ENCODE peak calls at places on chromosomes 1 and 21, in six cellular contexts. P is pancreas, K is thoracic aorta, M is LNCaP clone FGC, N is HFF-Myc, I is nephron progenitor cell. Z is an unnamed sample.

GRCh38 chr1:56285554-56286402 is 293.6 kb downstream of the PLPP3 start:
- DNase-seq in I (no peak), K (no peak), N (no peak), M (no peak), P (no peak), Z (no peak)

GRCh38 chr1:15797614-15798390 is 9.6 kb downstream of the UQCRHL start:
- DNase-seq in P (no peak), N (no peak), K (no peak), I (no peak), M (no peak), Z (no peak)

GRCh38 chr1:28437260-28437923 is 67.9 kb downstream of the PHACTR4 start:
- DNase-seq in M (no peak), I (no peak), N (peak), P (peak), K (peak), Z (peak)

GRCh38 chr21:16634522-16634914 is 878.3 kb upstream of the CXADR start:
- DNase-seq in P (no peak), K (no peak), I (no peak), M (no peak), N (no peak), Z (no peak)

GRCh38 chr21:44885615-44886014 is 12.1 kb upstream of the PTTG1IP start:
- DNase-seq in M (no peak), I (no peak), K (no peak), N (no peak), P (no peak), Z (no peak)

GRCh38 chr1:59290173-59290954 is 6.5 kb upstream of the FGGY start:
- DNase-seq in N (no peak), M (peak), K (no peak), I (no peak), P (peak), Z (peak)

GRCh38 chr1:22117851-22118250 is 25.0 kb downstream of the WNT4 start:
- DNase-seq in K (no peak), M (no peak), N (no peak), P (no peak), I (no peak), Z (no peak)

GRCh38 chr1:230140221-230141001 is 73.4 kb downstream of the GALNT2 start:
- DNase-seq in M (no peak), N (no peak), K (no peak), P (no peak), I (peak), Z (peak)

GRCh38 chr1:202107801-202108731 is 14.7 kb upstream of the GPR37L1 start:
- DNase-seq in M (no peak), I (no peak), N (no peak), P (peak), K (no peak), Z (no peak)

GRCh38 chr1:145942405-145942804 is 15.1 kb upstream of the RBM8A start:
- DNase-seq in K (no peak), N (no peak), M (no peak), I (no peak), P (no peak), Z (no peak)

GRCh38 chr1:232982238-232982944 is 32.0 kb downstream of the NTPCR start:
- DNase-seq in N (no peak), P (no peak), M (peak), I (no peak), K (no peak), Z (peak)

GRCh38 chr1:51253691-51254090 is 17.6 kb downstream of the RNF11 start:
- DNase-seq in I (no peak), N (no peak), M (no peak), P (no peak), K (no peak), Z (no peak)

GRCh38 chr1:65083263-65083896 is 64.6 kb upstream of the AK4 start:
- DNase-seq in P (no peak), K (no peak), M (no peak), I (no peak), N (no peak), Z (no peak)

GRCh38 chr1:203084588-203085527 is 954 bp downstream of the MYOG start:
- DNase-seq in N (no peak), I (no peak), P (peak), M (no peak), K (no peak), Z (no peak)

GRCh38 chr1:229882621-229883020 is 184.4 kb upstream of the GALNT2 start:
- DNase-seq in M (no peak), N (no peak), I (no peak), K (no peak), P (no peak), Z (no peak)

GRCh38 chr1:214259353-214259982 is 21.5 kb upstream of the SMYD2 start:
- DNase-seq in N (no peak), I (no peak), P (no peak), M (no peak), K (no peak), Z (peak)

GRCh38 chr1:226082959-226083302 is 20.4 kb downstream of the H3-3A start:
- DNase-seq in I (peak), P (no peak), M (no peak), K (no peak), N (no peak), Z (peak)

GRCh38 chr1:66282885-66283284 is 251.1 kb upstream of the SGIP1 start:
- DNase-seq in P (no peak), N (no peak), M (peak), I (no peak), K (no peak), Z (peak)

GRCh38 chr1:10724511-10724910 is 71.9 kb downstream of the CASZ1 start:
- DNase-seq in I (no peak), P (no peak), N (no peak), K (no peak), M (no peak), Z (no peak)

GRCh38 chr1:84122780-84123382 is 21.2 kb upstream of the PRKACB start:
- DNase-seq in K (peak), N (peak), I (peak), P (peak), M (no peak), Z (peak)

GRCh38 chr1:40270152-40270834 is 12.3 kb downstream of the ZMPSTE24 start:
- DNase-seq in N (no peak), I (no peak), M (no peak), K (no peak), P (no peak), Z (peak)

GRCh38 chr1:93629101-93630059 is 52.3 kb downstream of the BCAR3 start:
- DNase-seq in P (peak), I (peak), K (no peak), N (peak), M (no peak), Z (peak)

GRCh38 chr1:185317886-185318310 is 855 bp upstream of the IVNS1ABP start:
- DNase-seq in P (peak), K (no peak), I (no peak), M (no peak), N (no peak), Z (peak)

GRCh38 chr1:45584351-45585109 is 689 bp downstream of the NASP start:
- DNase-seq in P (peak), K (peak), M (no peak), N (peak), I (peak), Z (peak)
- TF ChIP-seq CTCF in P (no peak), K (no peak), M (no peak), N (peak), I (no peak), Z (no peak)

GRCh38 chr21:39667353-39667891 is 54.7 kb downstream of the B3GALT5 start:
- DNase-seq in P (peak), I (no peak), N (no peak), K (no peak), M (no peak), Z (no peak)

GRCh38 chr21:39668369-39668768 is 55.6 kb downstream of the B3GALT5 start:
- DNase-seq in M (no peak), N (no peak), P (no peak), I (no peak), K (no peak), Z (no peak)

GRCh38 chr21:39669976-39670671 is 57.4 kb downstream of the B3GALT5 start:
- DNase-seq in N (no peak), K (no peak), I (no peak), P (no peak), M (no peak), Z (no peak)

GRCh38 chr21:39670741-39671140 is 58.0 kb downstream of the B3GALT5 start:
- DNase-seq in K (no peak), M (no peak), P (no peak), N (no peak), I (no peak), Z (no peak)

DNA sequence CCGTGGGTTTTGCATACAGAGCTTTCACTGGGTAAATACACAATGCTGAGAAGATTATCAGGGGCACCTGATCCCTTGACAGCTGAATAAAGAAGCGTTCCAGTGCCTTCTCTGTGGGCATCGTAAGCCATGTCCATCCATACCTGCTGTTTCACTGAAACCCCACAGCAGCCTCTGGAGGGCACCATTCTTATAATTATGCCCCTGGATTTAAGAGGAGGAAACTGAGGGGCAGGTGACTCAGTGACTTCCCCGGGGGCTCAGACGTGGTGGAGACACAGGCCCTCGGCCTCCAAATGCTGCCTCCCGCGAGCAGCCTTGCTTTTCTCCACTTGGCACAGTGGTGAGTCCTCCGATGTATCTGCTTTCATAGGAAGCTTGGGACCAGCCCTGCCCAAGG is 56.7 kb downstream of the B3GALT5 start:
- DNase-seq in I (no peak), P (no peak), M (no peak), N (no peak), K (no peak), Z (no peak)
- TF ChIP-seq CTCF in I (no peak), P (no peak), M (no peak), N (no peak), K (no peak), Z (no peak)

GRCh38 chr1:52368383-52369172 is 2.6 kb upstream of the CC2D1B start:
- DNase-seq in N (no peak), P (peak), I (peak), K (no peak), M (peak), Z (no peak)
- TF ChIP-seq CTCF in N (no peak), P (no peak), I (no peak), K (no peak), M (peak), Z (peak)

DNA sequence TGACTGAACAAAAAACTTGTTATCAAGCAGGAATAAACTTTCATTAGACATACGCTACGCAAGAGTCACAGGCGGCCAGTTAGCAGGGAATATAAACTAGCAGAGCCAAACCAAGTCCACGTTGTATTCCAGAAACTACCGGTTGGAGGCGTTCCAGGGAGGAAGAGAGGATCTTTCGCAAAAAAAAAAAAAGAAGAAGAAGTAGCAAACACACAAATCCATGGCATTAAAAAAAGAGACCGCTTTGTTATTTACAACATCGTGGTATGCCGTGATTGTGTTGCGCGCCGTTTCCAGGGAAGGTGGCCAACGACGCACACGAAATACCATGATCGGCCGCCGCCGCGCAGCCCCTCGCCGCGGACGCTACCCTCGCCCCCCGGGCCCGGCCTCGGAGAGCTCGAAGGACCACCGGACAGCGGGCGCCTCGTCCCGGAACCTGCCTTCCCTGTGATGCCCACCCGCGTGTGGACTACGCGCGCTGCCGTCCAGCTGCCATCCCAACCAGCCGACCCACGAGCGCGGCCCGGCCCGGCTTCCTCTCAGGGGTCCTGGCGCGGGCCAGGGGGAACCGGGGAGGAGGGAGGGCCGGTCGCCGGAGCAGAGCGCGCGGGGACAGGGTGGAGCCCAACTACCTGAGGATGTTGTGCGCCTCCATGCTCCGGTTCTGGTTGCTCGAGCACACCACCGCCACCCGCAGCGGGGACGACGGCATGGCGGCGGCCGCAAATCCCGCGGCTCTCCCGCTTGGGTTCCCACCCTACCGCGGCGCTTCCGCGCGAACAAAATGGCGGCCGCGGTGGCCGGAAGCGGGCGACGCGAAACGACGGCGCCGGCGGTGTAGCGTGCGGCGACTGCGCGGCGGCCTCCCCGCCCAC is 581 bp downstream of the SSU72 start:
- DNase-seq in I (peak), M (no peak), P (peak), K (no peak), N (no peak), Z (peak)
- TF ChIP-seq CTCF in I (peak), M (no peak), P (no peak), K (no peak), N (peak), Z (peak)

GRCh38 chr1:38071530-38072266 is 25.1 kb upstream of the POU3F1 start:
- DNase-seq in P (no peak), M (no peak), I (no peak), N (no peak), K (no peak), Z (peak)
- TF ChIP-seq CTCF in P (no peak), M (peak), I (no peak), N (peak), K (no peak), Z (peak)